ENCODE peak calls at places on chromosomes 4 and X, in five cellular contexts. U is endothelial cell, D is left lung, A is endothelial cell of umbilical vein, B is amniotic stem cell. R is an unnamed sample.
A peak's percentile ranks its signal among the peaks of the same experiment; 100 is the strongest.

GRCh38 chrX:135688137-135688536 is 25.3 kb upstream of the CT45A1 start:
- DNase-seq in B (no peak), A (no peak), D (no peak), U (peak; percentile 31), R (peak; percentile 7)

GRCh38 chrX:140799216-140799615 is 89.7 kb downstream of the LINC00632 start:
- DNase-seq in A (no peak), D (no peak), B (no peak), U (no peak), R (no peak)

GRCh38 chr4:168516841-168517240 is 20.0 kb downstream of the PALLD start:
- DNase-seq in A (peak; percentile 21), B (no peak), D (no peak), U (no peak), R (no peak)

GRCh38 chr4:38023347-38024202 is 63.4 kb downstream of the PTTG2 start:
- DNase-seq in B (no peak), D (no peak), U (no peak), A (peak; percentile 39), R (no peak)

GRCh38 chr4:94561249-94562024 is 109.7 kb downstream of the PDLIM5 start:
- DNase-seq in D (no peak), U (no peak), B (peak; percentile 17), A (peak; percentile 90), R (no peak)

GRCh38 chr4:104408893-104409292 is 85.8 kb downstream of the CXXC4 start:
- DNase-seq in U (no peak), B (no peak), D (no peak), A (no peak), R (no peak)

GRCh38 chr4:87732033-87732770 is 67.2 kb upstream of the IBSP start:
- DNase-seq in U (no peak), B (no peak), D (no peak), A (no peak), R (no peak)

GRCh38 chr4:175833574-175834350 is 21.7 kb upstream of the GPM6A start:
- DNase-seq in D (no peak), A (no peak), B (no peak), U (no peak), R (no peak)

GRCh38 chr4:94508256-94508655 is 56.5 kb downstream of the PDLIM5 start:
- DNase-seq in U (no peak), D (no peak), B (no peak), A (no peak), R (no peak)

GRCh38 chrX:5788930-5789329 is 439.7 kb downstream of the NLGN4X start:
- DNase-seq in D (no peak), B (no peak), A (no peak), U (no peak), R (no peak)

GRCh38 chr4:8528713-8529112 is 51.5 kb upstream of the GPR78 start:
- DNase-seq in U (no peak), B (no peak), A (no peak), D (no peak), R (no peak)

GRCh38 chr4:101417046-101417445 is 69.7 kb upstream of the PPP3CA start:
- DNase-seq in D (no peak), B (no peak), A (no peak), U (no peak), R (no peak)

GRCh38 chr4:53589511-53589910 is 1.8 kb downstream of the LNX1 start:
- DNase-seq in B (no peak), A (no peak), U (no peak), D (no peak), R (no peak)

GRCh38 chrX:54043696-54044125 is 562 bp downstream of the PHF8 start:
- DNase-seq in D (peak; percentile 50), A (no peak), U (peak; percentile 13), B (no peak), R (peak; percentile 66)

GRCh38 chr4:61828960-61829359 is 628.8 kb downstream of the ADGRL3 start:
- DNase-seq in A (no peak), D (no peak), B (no peak), U (no peak), R (no peak)

GRCh38 chr4:150583287-150584197 is 1.6 kb downstream of the MAB21L2 start:
- DNase-seq in B (no peak), D (no peak), U (peak; percentile 53), A (peak; percentile 26), R (no peak)

GRCh38 chr4:154741877-154742851 is 1.6 kb upstream of the LRAT start:
- DNase-seq in A (no peak), U (peak; percentile 27), B (no peak), D (no peak), R (peak; percentile 27)

GRCh38 chr4:182809417-182810102 is 107.6 kb downstream of the DCTD start:
- DNase-seq in U (peak; percentile 21), D (no peak), A (no peak), B (no peak), R (peak; percentile 9)